ENCODE peak calls at places on chromosomes 7 and 10, in six cellular contexts. K is lower lobe of right lung; Y is stimulated activated CD4-positive, alpha-beta T cell treated with anti-CD3 and anti-CD28 coated beads, TNF-alpha, amount 100 ng/mL, for 48 hours; X is endothelial cell; L is HEK293T; H is osteocyte. O is an unnamed sample.

GRCh38 chr7:7911339-7911738 is 57.3 kb upstream of the GLCCI1 start:
- DNase-seq in K (no peak), Y (no peak), X (no peak), L (no peak), H (no peak), O (no peak)

GRCh38 chr10:33265621-33266020 is 68.8 kb downstream of the NRP1 start:
- DNase-seq in K (no peak), Y (peak), X (no peak), L (no peak), H (no peak), O (no peak)

GRCh38 chr7:50782376-50783208 is at the start of gene GRB10:
- DNase-seq in K (peak), Y (no peak), X (peak), L (no peak), H (no peak), O (peak)

GRCh38 chr10:100826983-100827818 is 81.8 kb downstream of the PAX2 start:
- DNase-seq in K (no peak), Y (no peak), X (no peak), L (no peak), H (no peak), O (no peak)

GRCh38 chr7:66859794-66860645 is 61.0 kb upstream of the TMEM248 start:
- DNase-seq in K (no peak), Y (peak), X (no peak), L (no peak), H (no peak), O (peak)

GRCh38 chr10:124644281-124644680 is 99.9 kb downstream of the FAM53B start:
- DNase-seq in K (no peak), Y (no peak), X (no peak), L (no peak), H (no peak), O (no peak)

GRCh38 chr10:91610444-91610843 is 22.4 kb downstream of the PPP1R3C start:
- DNase-seq in K (no peak), Y (no peak), X (no peak), L (no peak), H (no peak), O (no peak)

GRCh38 chr7:93298671-93299070 is 66.5 kb downstream of the VPS50 start:
- DNase-seq in K (no peak), Y (no peak), X (no peak), L (no peak), H (no peak), O (no peak)

GRCh38 chr10:110893559-110894179 is 21.9 kb downstream of the PDCD4 start:
- DNase-seq in K (no peak), Y (no peak), X (no peak), L (peak), H (no peak), O (peak)

GRCh38 chr7:133230591-133231194 is 22.2 kb upstream of the EXOC4 start:
- DNase-seq in K (no peak), Y (peak), X (peak), L (peak), H (no peak), O (no peak)

GRCh38 chr7:43647314-43647691 is 64.4 kb downstream of the STK17A start:
- DNase-seq in K (no peak), Y (no peak), X (peak), L (no peak), H (no peak), O (no peak)

GRCh38 chr7:48154792-48155413 is 16.4 kb upstream of the ABCA13 start:
- DNase-seq in K (no peak), Y (no peak), X (peak), L (peak), H (no peak), O (no peak)

GRCh38 chr10:92850186-92850585 is 1.9 kb downstream of the EXOC6 start:
- DNase-seq in K (no peak), Y (no peak), X (no peak), L (no peak), H (no peak), O (no peak)

GRCh38 chr7:130907439-130907838 is 173.4 kb upstream of the KLF14 start:
- DNase-seq in K (no peak), Y (no peak), X (no peak), L (no peak), H (no peak), O (no peak)

GRCh38 chr7:145219461-145219860 is 383.6 kb upstream of the TPK1 start:
- DNase-seq in K (no peak), Y (no peak), X (no peak), L (no peak), H (no peak), O (no peak)

GRCh38 chr10:24449769-24450310 is 240.9 kb downstream of the KIAA1217 start:
- DNase-seq in K (no peak), Y (no peak), X (no peak), L (no peak), H (no peak), O (no peak)

GRCh38 chr10:13072339-13072738 is 27.6 kb upstream of the OPTN start:
- DNase-seq in K (no peak), Y (no peak), X (no peak), L (no peak), H (no peak), O (no peak)

GRCh38 chr7:40850017-40850416 is 715.2 kb downstream of the SUGCT start:
- DNase-seq in K (no peak), Y (no peak), X (no peak), L (no peak), H (no peak), O (no peak)

GRCh38 chr10:72625608-72626443 is at the start of gene MICU1:
- DNase-seq in K (peak), Y (peak), X (peak), L (peak), H (peak), O (peak)

GRCh38 chr7:15461576-15461975 is 100.2 kb downstream of the AGMO start:
- DNase-seq in K (no peak), Y (no peak), X (no peak), L (no peak), H (no peak), O (no peak)

GRCh38 chr10:636016-636730 is 53.3 kb downstream of the DIP2C start:
- DNase-seq in K (no peak), Y (no peak), X (no peak), L (no peak), H (no peak), O (no peak)

GRCh38 chr7:25496394-25497103 is 268.3 kb upstream of the NPVF start:
- DNase-seq in K (no peak), Y (no peak), X (no peak), L (no peak), H (no peak), O (no peak)

GRCh38 chr7:121085922-121086321 is 97.4 kb downstream of the CPED1 start:
- DNase-seq in K (no peak), Y (no peak), X (no peak), L (no peak), H (no peak), O (no peak)

GRCh38 chr7:22296265-22296566 is 60.7 kb downstream of the RAPGEF5 start:
- DNase-seq in K (no peak), Y (no peak), X (no peak), L (no peak), H (no peak), O (no peak)

GRCh38 chr7:148623586-148624282 is 33.2 kb downstream of the C7orf33 start:
- DNase-seq in K (no peak), Y (no peak), X (no peak), L (no peak), H (no peak), O (no peak)

GRCh38 chr10:13765641-13766341 is 179.0 kb downstream of the PRPF18 start:
- DNase-seq in K (no peak), Y (no peak), X (no peak), L (no peak), H (no peak), O (no peak)

GRCh38 chr10:114933588-114933987 is 4.4 kb upstream of the TRUB1 start:
- DNase-seq in K (no peak), Y (no peak), X (no peak), L (no peak), H (no peak), O (no peak)

GRCh38 chr10:69088801-69089501 is 1.0 kb downstream of the SRGN start:
- DNase-seq in K (no peak), Y (no peak), X (no peak), L (no peak), H (no peak), O (no peak)

O was measured in DMS153.